ENCODE peak calls at places on chromosome 16, in eight cellular contexts. B, P, E, F, C, M, T and J are unnamed samples.

GRCh38 chr16:68843482-68844210 is at the start of gene TANGO6:
- DNase-seq in B (peak; percentile 94), P (peak; percentile 76), E (peak; percentile 89), F (peak; percentile 81), C (peak; percentile 64), M (peak; percentile 96), T (peak; percentile 90), J (peak; percentile 34)

GRCh38 chr16:27959914-27960313 is 103.6 kb downstream of the GSG1L start:
- DNase-seq in B (no peak), P (no peak), E (no peak), F (no peak), C (no peak), M (no peak), T (no peak), J (no peak)

GRCh38 chr16:977096-977701 is 4.4 kb upstream of the SOX8 start:
- DNase-seq in B (no peak), P (peak; percentile 36), E (no peak), F (no peak), C (no peak), M (no peak), T (no peak), J (no peak)

GRCh38 chr16:84380405-84380804 is 12.1 kb downstream of the ATP2C2 start:
- DNase-seq in B (no peak), P (peak; percentile 41), E (no peak), F (no peak), C (no peak), M (no peak), T (no peak), J (no peak)

GRCh38 chr16:22267764-22268163 is 29.4 kb upstream of the POLR3E start:
- DNase-seq in B (no peak), P (no peak), E (no peak), F (no peak), C (no peak), M (no peak), T (no peak), J (no peak)

GRCh38 chr16:31200821-31201510 is 1.6 kb downstream of the PYCARD start:
- DNase-seq in B (no peak), P (no peak), E (no peak), F (no peak), C (no peak), M (no peak), T (peak; percentile 78), J (no peak)

GRCh38 chr16:16966439-16966838 is 504.3 kb downstream of the XYLT1 start:
- DNase-seq in B (no peak), P (no peak), E (no peak), F (no peak), C (no peak), M (no peak), T (no peak), J (no peak)

GRCh38 chr16:46885960-46886763 is 2.0 kb downstream of the GPT2 start:
- DNase-seq in B (no peak), P (peak; percentile 79), E (no peak), F (no peak), C (no peak), M (peak; percentile 41), T (no peak), J (no peak)

GRCh38 chr16:57859331-57859730 is 57.0 kb upstream of the KIFC3 start:
- DNase-seq in B (no peak), P (no peak), E (no peak), F (no peak), C (no peak), M (peak; percentile 77), T (peak; percentile 15), J (no peak)

GRCh38 chr16:54935411-54936085 is 4.9 kb downstream of the IRX5 start:
- DNase-seq in B (no peak), P (no peak), E (no peak), F (no peak), C (no peak), M (peak; percentile 6), T (peak; percentile 54), J (no peak)

GRCh38 chr16:54938351-54939346 is 8.0 kb downstream of the IRX5 start:
- DNase-seq in B (peak; percentile 71), P (peak; percentile 54), E (no peak), F (peak; percentile 19), C (no peak), M (peak; percentile 57), T (peak; percentile 19), J (no peak)

GRCh38 chr16:54937673-54938350 is 7.1 kb downstream of the IRX5 start:
- DNase-seq in B (peak; percentile 54), P (no peak), E (no peak), F (peak; percentile 31), C (no peak), M (peak; percentile 42), T (peak; percentile 13), J (no peak)

GRCh38 chr16:54936086-54936978 is 5.7 kb downstream of the IRX5 start:
- DNase-seq in B (peak; percentile 73), P (peak; percentile 40), E (no peak), F (peak; percentile 42), C (no peak), M (peak; percentile 75), T (peak; percentile 75), J (no peak)

GRCh38 chr16:54936979-54937672 is 6.5 kb downstream of the IRX5 start:
- DNase-seq in B (peak; percentile 90), P (peak; percentile 84), E (no peak), F (peak; percentile 69), C (peak; percentile 69), M (peak; percentile 94), T (peak; percentile 82), J (no peak)
- TF ChIP-seq CTCF in B (peak; percentile 83), P (peak; percentile 86), E (no peak), F (peak; percentile 88), C (peak; percentile 21), M (peak; percentile 95), T (peak; percentile 93), J (peak; percentile 50)

GRCh38 chr16:54525104-54525503 is 238.5 kb upstream of the IRX3 start:
- DNase-seq in B (no peak), P (no peak), E (no peak), F (no peak), C (no peak), M (no peak), T (no peak), J (no peak)

GRCh38 chr16:54521327-54521726 is 234.7 kb upstream of the IRX3 start:
- DNase-seq in B (no peak), P (no peak), E (no peak), F (no peak), C (no peak), M (no peak), T (no peak), J (no peak)

GRCh38 chr16:54522596-54522995 is 236.0 kb upstream of the IRX3 start:
- DNase-seq in B (no peak), P (no peak), E (no peak), F (no peak), C (no peak), M (no peak), T (no peak), J (no peak)

GRCh38 chr16:54526087-54526486 is 239.5 kb upstream of the IRX3 start:
- DNase-seq in B (no peak), P (no peak), E (no peak), F (no peak), C (no peak), M (no peak), T (no peak), J (no peak)

GRCh38 chr16:54526916-54527315 is 240.3 kb upstream of the IRX3 start:
- DNase-seq in B (no peak), P (no peak), E (no peak), F (no peak), C (no peak), M (no peak), T (peak; percentile 14), J (no peak)
- TF ChIP-seq CTCF in B (no peak), P (no peak), E (no peak), F (no peak), C (no peak), M (no peak), T (no peak), J (no peak)

GRCh38 chr16:87653234-87653633 is 50.9 kb downstream of the JPH3 start:
- DNase-seq in B (no peak), P (no peak), E (no peak), F (no peak), C (no peak), M (peak; percentile 54), T (peak; percentile 45), J (no peak)
- TF ChIP-seq CTCF in B (peak; percentile 14), P (no peak), E (no peak), F (peak; percentile 54), C (no peak), M (peak; percentile 67), T (peak; percentile 28), J (peak; percentile 25)

GRCh38 chr16:35308674-35309073 is 1849.3 kb downstream of the TP53TG3F start:
- DNase-seq in B (no peak), P (peak; percentile 25), E (no peak), F (no peak), C (peak; percentile 53), M (no peak), T (no peak), J (no peak)

GRCh38 chr16:35306915-35307314 is 1847.5 kb downstream of the TP53TG3F start:
- DNase-seq in B (no peak), P (peak; percentile 39), E (no peak), F (no peak), C (no peak), M (no peak), T (no peak), J (no peak)

GRCh38 chr16:35314298-35314697 is 1854.9 kb downstream of the TP53TG3F start:
- DNase-seq in B (no peak), P (no peak), E (no peak), F (no peak), C (no peak), M (no peak), T (no peak), J (no peak)

GRCh38 chr16:35311475-35311874 is 1852.1 kb downstream of the TP53TG3F start:
- DNase-seq in B (no peak), P (no peak), E (no peak), F (no peak), C (no peak), M (no peak), T (no peak), J (no peak)

DNA sequence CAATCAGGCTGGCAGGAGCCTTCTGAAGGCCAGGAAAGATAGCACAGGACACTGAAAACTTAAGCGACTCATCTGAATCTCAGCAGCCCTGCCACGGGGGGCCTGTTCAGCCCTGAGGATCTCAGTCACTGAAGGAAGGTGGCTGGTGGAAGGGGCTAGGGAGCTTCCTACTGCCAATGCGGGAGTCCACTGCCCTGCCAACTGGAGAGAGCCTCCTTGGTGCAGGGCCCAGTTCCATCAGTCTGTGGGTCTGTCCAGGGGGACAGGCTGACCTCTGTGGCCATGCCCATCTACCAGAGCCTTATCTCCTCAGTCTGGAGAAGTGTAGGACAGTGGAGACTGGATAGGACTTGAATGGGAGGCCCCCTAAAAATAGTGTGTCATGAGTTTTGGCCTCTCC is 1851.6 kb downstream of the TP53TG3F start:
- DNase-seq in B (no peak), P (no peak), E (no peak), F (no peak), C (no peak), M (no peak), T (no peak), J (no peak)
- TF ChIP-seq CTCF in B (no peak), P (no peak), E (no peak), F (no peak), C (no peak), M (no peak), T (no peak), J (no peak)